ENCODE peak calls at places on chromosomes 13 and 19, in five cellular contexts. E, J, L, F and T are unnamed samples.

GRCh38 chr13:80030491-80030890 is 310.4 kb downstream of the SPRY2 start:
- DNase-seq in E (no peak), J (no peak), L (peak; percentile 88), F (peak; percentile 67), T (no peak)

GRCh38 chr19:16367269-16367683 is 42.6 kb downstream of the KLF2 start:
- DNase-seq in E (no peak), J (no peak), L (no peak), F (no peak), T (peak; percentile 41)

GRCh38 chr19:11693505-11694499 is 44.9 kb downstream of the ZNF823 start:
- DNase-seq in E (no peak), J (peak; percentile 75), L (no peak), F (no peak), T (no peak)

GRCh38 chr13:24802074-24802473 is 38.1 kb downstream of the RNF17 start:
- DNase-seq in E (no peak), J (no peak), L (no peak), F (peak; percentile 19), T (no peak)

GRCh38 chr19:48452656-48453480 is 2.5 kb upstream of the KCNJ14 start:
- DNase-seq in E (no peak), J (no peak), L (no peak), F (no peak), T (no peak)

GRCh38 chr19:29084266-29084665 is 128.7 kb downstream of the UQCRFS1 start:
- DNase-seq in E (no peak), J (no peak), L (no peak), F (peak; percentile 57), T (no peak)

GRCh38 chr19:35478794-35479193 is 11.5 kb downstream of the KRTDAP start:
- DNase-seq in E (no peak), J (no peak), L (no peak), F (no peak), T (no peak)

GRCh38 chr19:4801085-4801619 is 9.6 kb downstream of the FEM1A start:
- DNase-seq in E (no peak), J (no peak), L (no peak), F (no peak), T (no peak)

GRCh38 chr19:4014541-4015491 is 7.3 kb downstream of the PIAS4 start:
- DNase-seq in E (peak; percentile 64), J (no peak), L (peak; percentile 48), F (no peak), T (peak; percentile 16)

GRCh38 chr13:44128522-44128921 is 245.1 kb upstream of the SERP2 start:
- DNase-seq in E (peak; percentile 25), J (peak; percentile 65), L (no peak), F (no peak), T (no peak)

GRCh38 chr19:16969127-16969526 is 57.5 kb downstream of the CPAMD8 start:
- DNase-seq in E (no peak), J (no peak), L (no peak), F (peak; percentile 23), T (no peak)

GRCh38 chr13:57624565-57625435 is 6.7 kb upstream of the PCDH17 start:
- DNase-seq in E (no peak), J (peak; percentile 41), L (peak; percentile 53), F (peak; percentile 51), T (no peak)

GRCh38 chr19:6062274-6062673 is 48.0 kb downstream of the RFX2 start:
- DNase-seq in E (no peak), J (no peak), L (peak; percentile 47), F (no peak), T (no peak)

GRCh38 chr19:13060233-13060963 is 42.3 kb downstream of the LYL1 start:
- DNase-seq in E (peak; percentile 64), J (no peak), L (no peak), F (no peak), T (no peak)

GRCh38 chr13:73275163-73275562 is 216.4 kb downstream of the KLF5 start:
- DNase-seq in E (no peak), J (no peak), L (no peak), F (no peak), T (no peak)

GRCh38 chr19:17909017-17909732 is 23.6 kb upstream of the CCDC124 start:
- DNase-seq in E (no peak), J (no peak), L (no peak), F (no peak), T (no peak)

GRCh38 chr13:51780099-51780498 is 23.9 kb downstream of the DHRS12 start:
- DNase-seq in E (no peak), J (no peak), L (no peak), F (no peak), T (no peak)

DNA sequence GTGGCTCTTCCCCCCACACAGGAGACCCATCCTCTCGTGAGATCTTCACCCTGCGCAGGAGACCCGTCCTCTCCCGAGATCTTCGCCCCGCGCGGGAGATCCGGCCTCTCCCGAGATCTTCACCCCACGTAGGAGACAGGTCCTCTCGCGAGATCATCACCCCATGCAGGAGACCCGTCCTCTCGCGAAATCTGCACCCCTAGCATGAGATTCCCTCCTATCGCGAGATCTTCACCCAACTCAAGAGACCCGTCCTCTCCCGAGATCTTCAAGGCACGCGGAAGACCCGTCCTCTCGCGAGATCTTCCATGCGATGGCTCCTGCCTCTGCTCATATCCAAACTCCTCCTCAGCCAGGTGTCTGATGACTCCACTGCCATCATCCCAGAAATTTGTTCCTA is 24.3 kb downstream of the LAIR2 start:
- DNase-seq in E (no peak), J (no peak), L (no peak), F (no peak), T (no peak)
- H3K9me3 ChIP-seq in E (no peaks in the 10 kb centered on the region), J (peaks cover 17% of the 10 kb centered on the region), L (no peaks in the 10 kb centered on the region), F (peaks cover 2% of the 10 kb centered on the region), T (no peaks in the 10 kb centered on the region)

GRCh38 chr13:47908200-47908902 is 92.7 kb downstream of the SUCLA2 start:
- DNase-seq in E (no peak), J (peak; percentile 76), L (no peak), F (no peak), T (no peak)
- H3K27ac ChIP-seq in E (no peak overlapping the region), J (no peak overlapping the region), L (no peak overlapping the region), F (no peak overlapping the region), T (no peak overlapping the region)

DNA sequence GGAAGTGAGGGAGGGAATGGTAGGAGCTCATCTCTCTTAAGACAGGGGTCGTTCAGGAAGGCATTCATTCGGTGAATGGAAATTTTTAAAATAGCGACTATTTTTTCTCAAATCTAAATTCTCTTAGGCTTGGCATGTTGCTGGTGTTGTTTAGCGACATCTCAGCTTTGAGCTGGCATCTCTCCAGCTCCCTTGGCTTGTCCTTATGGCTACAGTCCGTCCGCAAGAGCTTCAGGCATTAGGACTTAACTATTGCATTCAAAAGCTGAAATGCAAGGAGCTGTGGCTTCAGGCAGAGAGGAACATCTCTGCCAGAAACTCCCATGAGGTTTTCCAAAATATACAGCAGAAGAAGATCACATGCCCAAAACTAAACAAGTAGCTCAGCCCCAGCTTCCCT is 578.6 kb downstream of the EFNB2 start:
- DNase-seq in E (no peak), J (no peak), L (no peak), F (no peak), T (no peak)
- TF ChIP-seq CTCF in E (no peak), J (no peak), L (no peak), F (no peak), T (no peak)

GRCh38 chr19:51915324-51915867 is 10.6 kb upstream of the ZNF649 start:
- DNase-seq in E (no peak), J (no peak), L (no peak), F (no peak), T (no peak)
- H3K9me3 ChIP-seq in E (peaks cover 89% of the 10 kb centered on the region), J (peaks cover 37% of the 10 kb centered on the region), L (peaks cover 16% of the 10 kb centered on the region), F (peaks cover 95% of the 10 kb centered on the region), T (peaks cover 81% of the 10 kb centered on the region)